ENCODE peak calls at places on chromosomes 16 and 17, in eight cellular contexts. A, Z, T, U, Q, F, K and D are unnamed samples.

GRCh38 chr17:29621751-29622194 is 939 bp downstream of the CORO6 start:
- DNase-seq in A (no peak), Z (no peak), T (no peak), U (no peak), Q (no peak), F (no peak), K (no peak), D (no peak)

GRCh38 chr17:79519152-79519523 is 91.7 kb downstream of the RBFOX3 start:
- DNase-seq in A (no peak), Z (no peak), T (no peak), U (no peak), Q (no peak), F (no peak), K (no peak), D (no peak)

GRCh38 chr17:75808905-75809621 is 24.5 kb downstream of the UNK start:
- DNase-seq in A (peak; percentile 20), Z (no peak), T (no peak), U (no peak), Q (no peak), F (no peak), K (peak; percentile 81), D (no peak)

GRCh38 chr17:47633996-47634395 is 15.7 kb upstream of the KPNB1 start:
- DNase-seq in A (no peak), Z (no peak), T (no peak), U (no peak), Q (no peak), F (no peak), K (no peak), D (no peak)

GRCh38 chr17:19347323-19348080 is 15.0 kb downstream of the B9D1 start:
- DNase-seq in A (no peak), Z (no peak), T (no peak), U (no peak), Q (no peak), F (no peak), K (no peak), D (no peak)

GRCh38 chr17:79702071-79702470 is 28.7 kb upstream of the ENPP7 start:
- DNase-seq in A (no peak), Z (no peak), T (no peak), U (no peak), Q (no peak), F (no peak), K (no peak), D (no peak)

GRCh38 chr17:60315650-60316049 is 76.3 kb downstream of the USP32 start:
- DNase-seq in A (no peak), Z (no peak), T (no peak), U (no peak), Q (no peak), F (no peak), K (no peak), D (no peak)

GRCh38 chr16:9115277-9115676 is 23.8 kb downstream of the HAPSTR1 start:
- DNase-seq in A (no peak), Z (no peak), T (no peak), U (no peak), Q (no peak), F (no peak), K (no peak), D (no peak)

GRCh38 chr16:13756411-13756810 is 163.5 kb upstream of the ERCC4 start:
- DNase-seq in A (no peak), Z (no peak), T (no peak), U (no peak), Q (no peak), F (no peak), K (no peak), D (no peak)

GRCh38 chr17:9434502-9435113 is 141.0 kb downstream of the STX8 start:
- DNase-seq in A (no peak), Z (no peak), T (no peak), U (no peak), Q (no peak), F (no peak), K (peak; percentile 14), D (no peak)